ENCODE peak calls at places on chromosome 2, in five cellular contexts. N is A549, E is endothelial cell of umbilical vein, P is GM12878, A is K562. I is an unnamed sample.

GRCh38 chr2:65731476-65731875 is 299.1 kb upstream of the SPRED2 start:
- DNase-seq in E (no peak), P (no peak), N (no peak), A (no peak), I (no peak)

GRCh38 chr2:71935291-71935848 is 212.3 kb downstream of the CYP26B1 start:
- DNase-seq in N (no peak), A (peak), E (no peak), P (no peak), I (peak)

GRCh38 chr2:34012728-34013302 is 413.7 kb upstream of the FAM98A start:
- DNase-seq in N (peak), P (no peak), E (peak), A (no peak), I (peak)

GRCh38 chr2:147469471-147469870 is 375.4 kb upstream of the ACVR2A start:
- DNase-seq in N (no peak), E (no peak), A (no peak), P (no peak), I (no peak)

GRCh38 chr2:60356346-60356745 is 197.1 kb downstream of the BCL11A start:
- DNase-seq in A (no peak), N (no peak), P (no peak), E (no peak), I (no peak)

GRCh38 chr2:204695506-204695905 is 150.2 kb downstream of the PARD3B start:
- DNase-seq in E (no peak), P (no peak), A (no peak), N (no peak), I (no peak)

GRCh38 chr2:162333968-162334367 is 10.0 kb upstream of the GCA start:
- DNase-seq in N (no peak), A (no peak), E (peak), P (no peak), I (peak)

GRCh38 chr2:71831208-71831577 is 316.5 kb downstream of the CYP26B1 start:
- DNase-seq in A (no peak), N (peak), P (no peak), E (peak), I (no peak)

GRCh38 chr2:85248741-85249524 is 78.9 kb downstream of the TGOLN2 start:
- DNase-seq in P (no peak), A (no peak), N (no peak), E (peak), I (no peak)
- TF ChIP-seq CTCF in P (no peak), A (no peak), N (no peak), E (no peak), I (no peak)

DNA sequence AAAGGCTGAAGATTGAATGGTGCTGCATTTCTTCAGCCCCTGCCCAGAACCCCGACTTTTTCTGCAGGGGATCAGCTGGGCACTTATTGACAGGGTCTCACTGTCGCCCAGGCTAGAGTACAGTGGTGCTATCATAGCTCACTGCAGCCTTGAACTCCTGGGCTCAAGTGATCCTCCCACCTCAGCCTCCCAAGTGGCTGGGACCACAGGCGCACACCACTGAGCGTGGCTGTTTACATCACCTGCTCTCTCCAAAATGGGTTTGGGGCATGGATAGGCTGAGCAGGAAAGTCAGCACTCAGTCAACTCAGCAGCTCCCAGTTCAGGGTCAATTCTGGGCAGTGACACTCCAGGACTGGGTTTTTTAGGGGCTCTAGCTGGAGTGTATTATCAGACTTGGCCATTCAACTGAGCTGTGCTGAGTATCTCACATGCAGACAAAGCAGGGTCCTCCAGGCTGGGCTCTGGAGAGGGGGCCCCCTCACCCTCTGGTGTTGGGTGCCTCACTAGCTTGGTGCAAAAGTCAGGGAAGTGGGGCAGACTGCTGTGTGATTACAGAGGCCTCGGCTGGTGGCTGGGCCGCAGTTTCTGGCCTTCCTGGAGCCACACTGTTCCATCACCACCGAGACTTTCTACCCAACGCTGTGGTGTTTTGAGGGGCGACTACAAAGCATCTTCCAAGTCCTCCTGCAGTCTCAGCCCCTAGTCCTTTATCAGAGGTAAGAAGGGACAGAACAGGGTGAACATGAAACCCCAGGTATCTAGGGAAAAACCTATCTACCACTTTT is 4.5 kb downstream of the ABHD1 start:
- DNase-seq in A (no peak), P (no peak), E (no peak), N (no peak), I (no peak)
- TF ChIP-seq POLR2A in A (no peak), P (peak), E (no peak), N (no peak), I (no peak)

DNA sequence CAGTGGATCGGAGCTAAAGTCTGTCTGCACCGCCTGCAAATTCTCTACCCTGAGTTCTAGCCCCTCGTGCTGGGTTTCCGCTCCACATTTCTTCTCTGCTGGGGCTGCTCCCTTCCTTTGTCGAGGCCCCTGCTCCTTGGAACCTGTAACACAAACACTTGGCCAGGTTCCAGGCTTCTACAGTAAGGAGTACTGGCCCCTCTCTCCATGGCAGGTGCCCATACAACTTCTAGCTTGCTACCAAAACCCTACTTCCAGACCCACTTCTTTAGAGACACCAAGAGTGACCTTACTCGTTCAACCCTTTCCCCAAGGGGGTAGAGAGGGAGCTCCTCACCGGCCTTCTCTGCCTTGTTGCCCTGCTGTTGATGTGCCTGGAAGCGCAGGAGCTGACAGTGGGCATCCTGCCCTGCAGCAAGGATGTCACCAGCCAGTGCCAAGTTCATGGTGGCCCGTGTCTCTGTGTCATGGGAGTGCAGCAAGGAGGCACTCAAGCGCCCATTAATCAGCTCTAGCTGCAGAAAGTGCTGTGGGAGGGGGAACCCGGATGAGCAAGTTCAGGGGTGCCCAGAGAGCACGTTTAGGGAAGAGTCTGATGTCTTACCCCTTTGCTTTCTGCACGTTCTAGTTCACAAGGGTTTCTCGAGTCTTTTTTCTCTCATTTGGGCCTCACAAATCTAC is 1.1 kb downstream of the PREB start:
- DNase-seq in N (no peak), P (no peak), E (no peak), A (no peak), I (no peak)
- TF ChIP-seq MYC in N (no peak), P (no peak), E (no peak), A (no peak), I (no peak)

GRCh38 chr2:127670055-127670956 is 5.0 kb downstream of the LIMS2 start:
- DNase-seq in N (no peak), E (no peak), A (no peak), P (no peak), I (no peak)
- TF ChIP-seq CTCF in N (no peak), E (no peak), A (no peak), P (no peak), I (no peak)

GRCh38 chr2:177618270-177619253 is 226.0 kb downstream of the AGPS start:
- DNase-seq in A (peak), E (peak), P (peak), N (peak), I (peak)
- TF ChIP-seq POLR2A in A (peak), E (peak), P (peak), N (peak), I (no peak)

I was measured in NB4.